ENCODE peak calls at places on chromosomes 11 and 22, in ten cellular contexts. S is fibroblast of mammary gland, C is AG10803, Z is thoracic aorta, Q is Caco-2, M is HFF-Myc, L is BJ, W is tibial nerve, Y is mucosa of descending colon, X is upper lobe of right lung. H is an unnamed sample.
A peak's percentile ranks its signal among the peaks of the same experiment; 100 is the strongest.

GRCh38 chr22:22538226-22538989 is 18.3 kb upstream of the ZNF280A start:
- DNase-seq in C (no peak), Q (no peak), S (no peak), M (no peak), X (no peak), L (no peak), W (no peak), Z (no peak), Y (no peak), H (no peak)

GRCh38 chr11:73931039-73931645 is 19.7 kb upstream of the DNAJB13 start:
- DNase-seq in C (peak; percentile 77), Z (no peak), Q (peak; percentile 85), X (no peak), S (peak; percentile 85), Y (no peak), W (no peak), L (no peak), M (peak; percentile 58), H (peak; percentile 91)

GRCh38 chr11:297666-298405 is 1.5 kb downstream of the IFITM5 start:
- DNase-seq in M (no peak), L (no peak), C (peak; percentile 68), Z (no peak), Y (peak; percentile 39), X (peak; percentile 63), Q (no peak), W (peak; percentile 37), S (peak; percentile 46), H (no peak)

GRCh38 chr11:4125141-4125540 is 30.5 kb downstream of the RRM1 start:
- DNase-seq in L (no peak), Y (no peak), S (peak; percentile 5), Q (no peak), Z (no peak), X (no peak), W (no peak), C (peak; percentile 3), M (no peak), H (peak; percentile 33)

GRCh38 chr22:19287076-19287724 is 4.3 kb downstream of the CLTCL1 start:
- DNase-seq in M (peak; percentile 69), X (no peak), C (peak; percentile 35), L (no peak), Q (no peak), S (peak; percentile 54), W (no peak), Y (no peak), Z (no peak), H (no peak)

GRCh38 chr22:38214248-38215056 is 12.7 kb downstream of the MAFF start:
- DNase-seq in W (peak; percentile 57), Q (peak; percentile 29), X (peak; percentile 88), S (no peak), Z (no peak), C (peak; percentile 55), Y (peak; percentile 87), L (no peak), M (no peak), H (peak; percentile 70)

GRCh38 chr11:18727499-18728236 is 1.7 kb upstream of the IGSF22 start:
- DNase-seq in Y (no peak), Z (no peak), M (peak; percentile 26), L (no peak), W (no peak), C (peak; percentile 16), Q (peak; percentile 70), S (peak; percentile 29), X (no peak), H (peak; percentile 36)

GRCh38 chr11:11513438-11513837 is 108.4 kb downstream of the GALNT18 start:
- DNase-seq in Y (no peak), L (no peak), S (peak; percentile 30), C (peak; percentile 37), X (no peak), Q (peak; percentile 9), M (no peak), Z (no peak), W (no peak), H (no peak)

GRCh38 chr11:81987829-81988472 is 745.7 kb downstream of the FAM181B start:
- DNase-seq in S (peak; percentile 65), M (no peak), Y (no peak), Z (no peak), L (no peak), C (peak; percentile 33), Q (no peak), X (no peak), W (no peak), H (peak; percentile 30)

GRCh38 chr11:339963-340362 is 19.3 kb upstream of the IFITM3 start:
- DNase-seq in Z (no peak), C (no peak), Q (no peak), S (no peak), Y (no peak), X (no peak), L (no peak), M (no peak), W (no peak), H (no peak)

GRCh38 chr22:17772963-17773605 is 1.2 kb downstream of the BID start:
- DNase-seq in S (peak; percentile 26), Z (no peak), L (no peak), Q (peak; percentile 25), M (no peak), X (no peak), Y (no peak), C (peak; percentile 45), W (no peak), H (no peak)

GRCh38 chr11:797300-798092 is 585 bp downstream of the SLC25A22 start:
- DNase-seq in M (no peak), Z (no peak), C (peak; percentile 71), Y (peak; percentile 82), S (peak; percentile 73), Q (peak; percentile 76), W (peak; percentile 48), L (no peak), X (peak; percentile 88), H (peak; percentile 76)

GRCh38 chr11:8262552-8263108 is 1.0 kb downstream of the LMO1 start:
- DNase-seq in C (peak; percentile 44), S (peak; percentile 31), Y (peak; percentile 32), L (no peak), Z (no peak), W (no peak), Q (no peak), X (peak; percentile 71), M (no peak), H (peak; percentile 38)

GRCh38 chr22:21768435-21768834 is 32.8 kb upstream of the YPEL1 start:
- DNase-seq in X (no peak), Q (no peak), M (no peak), Z (no peak), L (no peak), Y (no peak), S (no peak), W (no peak), C (no peak), H (no peak)

GRCh38 chr22:50300620-50301257 is 6.7 kb downstream of the PLXNB2 start:
- DNase-seq in Q (no peak), X (no peak), W (no peak), Z (no peak), Y (no peak), S (no peak), C (no peak), M (no peak), L (no peak), H (no peak)
- H3K4me3 ChIP-seq in Q (peak overlapping the region; percentile 75), X (peak overlapping the region; percentile 44), W (no peak overlapping the region), Z (no peak overlapping the region), Y (no peak overlapping the region), S (no peak overlapping the region), C (peak overlapping the region; percentile 39), M (peak overlapping the region; percentile 31), L (peak overlapping the region; percentile 41), H (no peak overlapping the region)

DNA sequence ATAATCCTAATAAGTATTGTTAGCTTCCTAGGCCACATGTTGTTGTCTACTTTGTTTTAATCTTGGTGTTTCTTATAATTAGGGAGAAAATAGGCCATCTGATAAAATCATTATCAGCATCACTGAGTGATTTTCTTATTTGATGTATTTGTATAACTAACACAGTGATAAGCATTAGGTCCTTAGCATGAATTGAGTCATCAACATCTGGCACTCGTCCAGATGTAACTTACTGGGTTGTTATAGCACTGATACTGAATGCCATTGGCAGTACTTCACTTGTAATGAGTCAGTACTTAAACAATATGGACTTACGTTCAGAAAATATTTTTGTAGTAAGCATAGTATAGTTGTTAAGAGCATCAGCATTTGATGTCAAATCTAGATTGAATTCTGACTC is 16.2 kb downstream of the API5 start:
- DNase-seq in X (no peak), Q (no peak), Y (no peak), W (no peak), S (peak; percentile 97), L (peak; percentile 37), Z (no peak), M (peak; percentile 72), C (peak; percentile 73), H (peak; percentile 96)
- TF ChIP-seq CTCF in X (no peak), Q (no peak), Y (no peak), W (no peak), S (no peak), L (no peak), Z (no peak), M (no peak), C (no peak), H (no peak)

GRCh38 chr22:43478621-43479285 is 66.9 kb downstream of the MPPED1 start:
- DNase-seq in W (no peak), M (no peak), Z (no peak), Y (no peak), L (no peak), Q (no peak), C (no peak), X (no peak), S (no peak), H (no peak)
- H3K4me3 ChIP-seq in W (no peak overlapping the region), M (no peak overlapping the region), Z (no peak overlapping the region), Y (no peak overlapping the region), L (no peak overlapping the region), Q (no peak overlapping the region), C (no peak overlapping the region), X (no peak overlapping the region), S (no peak overlapping the region), H (no peak overlapping the region)

DNA sequence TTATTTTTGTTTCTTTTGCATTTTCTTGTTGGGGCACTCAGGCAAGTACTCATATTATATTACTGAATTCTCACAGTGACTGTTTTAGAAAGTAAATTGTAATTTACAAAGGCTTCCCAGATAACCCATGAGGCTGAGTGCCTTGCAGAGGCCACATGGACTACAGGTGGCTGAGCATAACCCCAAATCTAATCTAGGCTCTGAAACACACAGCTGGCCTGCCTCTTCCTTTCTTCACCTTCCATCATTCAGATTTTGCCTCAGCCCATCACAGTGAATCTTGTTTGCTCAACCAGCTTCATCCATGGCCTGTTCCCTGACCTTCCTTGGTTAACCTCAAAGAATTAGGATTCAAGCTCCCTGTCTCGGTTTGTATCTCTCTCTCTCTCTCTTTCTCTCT is 78.5 kb upstream of the PRDM11 start:
- DNase-seq in M (no peak), Q (no peak), X (no peak), Y (no peak), C (no peak), W (no peak), S (no peak), Z (no peak), L (no peak), H (no peak)
- TF ChIP-seq CTCF in M (no peak), Q (no peak), X (no peak), Y (no peak), C (no peak), W (no peak), S (no peak), Z (no peak), L (no peak), H (no peak)

GRCh38 chr11:27722945-27723344 is 22.7 kb upstream of the BDNF start:
- DNase-seq in S (no peak), L (no peak), C (peak; percentile 24), X (no peak), Z (no peak), M (no peak), W (no peak), Q (no peak), Y (no peak), H (no peak)
- H3K4me3 ChIP-seq in S (peak overlapping the region; percentile 26), L (peak overlapping the region; percentile 58), C (peak overlapping the region; percentile 74), X (no peak overlapping the region), Z (peak overlapping the region; percentile 65), M (peak overlapping the region; percentile 55), W (no peak overlapping the region), Q (no peak overlapping the region), Y (no peak overlapping the region), H (peak overlapping the region; percentile 55)